ENCODE peak calls at places on chromosomes 7 and 10, in seven cellular contexts. V is EH; U is endothelial cell; M is sigmoid colon; K is T-helper 2 cell; L is activated CD8-positive, alpha-beta memory T cell treated with anti-CD3 and anti-CD28 coated beads, Interleukin-2, amount 50 U/mL, for 48 hours; T is HT1080. C is an unnamed sample.

GRCh38 chr10:74900297-74900696 is 73.9 kb downstream of the KAT6B start:
- DNase-seq in K (no peak), L (no peak), U (no peak), T (no peak), V (no peak), M (no peak), C (no peak)

GRCh38 chr10:32237644-32238345 is 109.2 kb downstream of the EPC1 start:
- DNase-seq in L (no peak), V (peak; percentile 80), U (no peak), K (no peak), T (peak; percentile 76), M (no peak), C (no peak)

GRCh38 chr7:43650457-43651052 is 67.6 kb downstream of the STK17A start:
- DNase-seq in M (no peak), U (no peak), V (peak; percentile 97), K (no peak), T (peak; percentile 54), L (no peak), C (no peak)

GRCh38 chr7:120404042-120404441 is 131.1 kb downstream of the KCND2 start:
- DNase-seq in V (no peak), U (no peak), K (no peak), M (no peak), T (no peak), L (no peak), C (no peak)

GRCh38 chr10:43376828-43377227 is 5.4 kb downstream of the FXYD4 start:
- DNase-seq in K (no peak), M (peak; percentile 48), V (no peak), U (no peak), L (no peak), T (no peak), C (peak; percentile 59)

GRCh38 chr7:99476107-99476506 is 3.4 kb downstream of the ZNF789 start:
- DNase-seq in T (no peak), M (no peak), L (no peak), K (no peak), V (no peak), U (no peak), C (peak; percentile 11)

GRCh38 chr7:105723582-105723981 is 142.3 kb upstream of the EFCAB10 start:
- DNase-seq in L (no peak), K (no peak), V (no peak), T (no peak), U (no peak), M (no peak), C (no peak)

GRCh38 chr7:70770154-70770553 is 361.8 kb upstream of the GALNT17 start:
- DNase-seq in L (no peak), U (no peak), M (no peak), V (no peak), T (no peak), K (no peak), C (no peak)

GRCh38 chr10:22710139-22710745 is 4.1 kb downstream of the PIP4K2A start:
- DNase-seq in U (no peak), K (no peak), M (no peak), L (no peak), V (no peak), T (no peak), C (no peak)

GRCh38 chr10:19958787-19959186 is 142.6 kb downstream of the PLXDC2 start:
- DNase-seq in T (no peak), U (no peak), V (no peak), K (no peak), L (no peak), M (no peak), C (no peak)

C was measured in posterior vena cava.